ENCODE peak calls at places on chromosomes 6 and 20, in nine cellular contexts. One of them, this sample, is unnamed.

GRCh38 chr6:121748376-121748775 is 312.9 kb downstream of the GJA1 start:
- DNase-seq in Caco-2: no peak
- DNase-seq in HFFc6: no peak
- DNase-seq in K562: no peak
- DNase-seq in AG09319: no peak
- DNase-seq in fibroblast of villous mesenchyme: peak
- DNase-seq in endothelial cell of umbilical vein: no peak
- DNase-seq in Calu3: no peak
- DNase-seq in lung: no peak
- DNase-seq in this sample: no peak

GRCh38 chr6:21918666-21919065 is 325.1 kb downstream of the SOX4 start:
- DNase-seq in K562: no peak
- DNase-seq in HFFc6: no peak
- DNase-seq in lung: no peak
- DNase-seq in Calu3: no peak
- DNase-seq in AG09319: no peak
- DNase-seq in Caco-2: no peak
- DNase-seq in fibroblast of villous mesenchyme: no peak
- DNase-seq in endothelial cell of umbilical vein: no peak
- DNase-seq in this sample: no peak

GRCh38 chr6:81562169-81562568 is 190.3 kb downstream of the TENT5A start:
- DNase-seq in lung: no peak
- DNase-seq in Calu3: peak
- DNase-seq in endothelial cell of umbilical vein: no peak
- DNase-seq in fibroblast of villous mesenchyme: peak
- DNase-seq in K562: no peak
- DNase-seq in Caco-2: peak
- DNase-seq in HFFc6: peak
- DNase-seq in AG09319: peak
- DNase-seq in this sample: no peak

GRCh38 chr20:15139522-15139921 is 802.1 kb upstream of the FLRT3 start:
- DNase-seq in AG09319: no peak
- DNase-seq in Caco-2: no peak
- DNase-seq in fibroblast of villous mesenchyme: no peak
- DNase-seq in lung: no peak
- DNase-seq in Calu3: no peak
- DNase-seq in endothelial cell of umbilical vein: no peak
- DNase-seq in K562: no peak
- DNase-seq in HFFc6: no peak
- DNase-seq in this sample: no peak

GRCh38 chr6:145814035-145814500 is 527 bp downstream of the FBXO30 start:
- DNase-seq in lung: no peak
- DNase-seq in Caco-2: no peak
- DNase-seq in AG09319: no peak
- DNase-seq in endothelial cell of umbilical vein: no peak
- DNase-seq in K562: peak
- DNase-seq in Calu3: peak
- DNase-seq in HFFc6: peak
- DNase-seq in fibroblast of villous mesenchyme: no peak
- DNase-seq in this sample: no peak

GRCh38 chr6:130482645-130483390 is 117.0 kb downstream of the TMEM200A start:
- DNase-seq in AG09319: peak
- DNase-seq in endothelial cell of umbilical vein: no peak
- DNase-seq in Caco-2: no peak
- DNase-seq in Calu3: no peak
- DNase-seq in HFFc6: peak
- DNase-seq in lung: no peak
- DNase-seq in fibroblast of villous mesenchyme: peak
- DNase-seq in K562: no peak
- DNase-seq in this sample: no peak

GRCh38 chr6:34425132-34425497 is 754 bp downstream of the RPS10 start:
- DNase-seq in AG09319: no peak
- DNase-seq in fibroblast of villous mesenchyme: peak
- DNase-seq in HFFc6: no peak
- DNase-seq in K562: no peak
- DNase-seq in Calu3: no peak
- DNase-seq in Caco-2: no peak
- DNase-seq in endothelial cell of umbilical vein: no peak
- DNase-seq in lung: no peak
- DNase-seq in this sample: no peak

GRCh38 chr6:7045746-7046145 is 62.0 kb upstream of the RREB1 start:
- DNase-seq in HFFc6: no peak
- DNase-seq in fibroblast of villous mesenchyme: no peak
- DNase-seq in lung: no peak
- DNase-seq in AG09319: no peak
- DNase-seq in K562: no peak
- DNase-seq in endothelial cell of umbilical vein: no peak
- DNase-seq in Calu3: no peak
- DNase-seq in Caco-2: no peak
- DNase-seq in this sample: no peak

GRCh38 chr6:145733207-145733606 is 2.1 kb downstream of the EPM2A start:
- DNase-seq in K562: no peak
- DNase-seq in Caco-2: no peak
- DNase-seq in AG09319: no peak
- DNase-seq in HFFc6: no peak
- DNase-seq in Calu3: no peak
- DNase-seq in endothelial cell of umbilical vein: no peak
- DNase-seq in fibroblast of villous mesenchyme: no peak
- DNase-seq in lung: no peak
- DNase-seq in this sample: no peak

GRCh38 chr20:2829376-2829775 is 11.1 kb downstream of the PCED1A start:
- DNase-seq in Caco-2: no peak
- DNase-seq in endothelial cell of umbilical vein: no peak
- DNase-seq in fibroblast of villous mesenchyme: no peak
- DNase-seq in lung: no peak
- DNase-seq in AG09319: no peak
- DNase-seq in K562: no peak
- DNase-seq in Calu3: no peak
- DNase-seq in HFFc6: no peak
- DNase-seq in this sample: no peak

GRCh38 chr6:38749473-38749872 is 34.4 kb downstream of the DNAH8 start:
- DNase-seq in Caco-2: no peak
- DNase-seq in AG09319: no peak
- DNase-seq in endothelial cell of umbilical vein: no peak
- DNase-seq in fibroblast of villous mesenchyme: no peak
- DNase-seq in HFFc6: no peak
- DNase-seq in K562: no peak
- DNase-seq in Calu3: no peak
- DNase-seq in lung: no peak
- DNase-seq in this sample: no peak

GRCh38 chr6:77844822-77845221 is 192.0 kb downstream of the MEI4 start:
- DNase-seq in AG09319: no peak
- DNase-seq in fibroblast of villous mesenchyme: no peak
- DNase-seq in Calu3: no peak
- DNase-seq in Caco-2: no peak
- DNase-seq in lung: no peak
- DNase-seq in HFFc6: no peak
- DNase-seq in endothelial cell of umbilical vein: no peak
- DNase-seq in K562: no peak
- DNase-seq in this sample: no peak

GRCh38 chr20:634526-634925 is 18.5 kb downstream of the SRXN1 start:
- DNase-seq in Calu3: no peak
- DNase-seq in Caco-2: no peak
- DNase-seq in HFFc6: no peak
- DNase-seq in AG09319: no peak
- DNase-seq in lung: no peak
- DNase-seq in K562: no peak
- DNase-seq in endothelial cell of umbilical vein: no peak
- DNase-seq in fibroblast of villous mesenchyme: no peak
- DNase-seq in this sample: no peak

GRCh38 chr6:134457941-134458340 is 140.0 kb upstream of the SGK1 start:
- DNase-seq in Caco-2: no peak
- DNase-seq in fibroblast of villous mesenchyme: no peak
- DNase-seq in AG09319: no peak
- DNase-seq in K562: peak
- DNase-seq in Calu3: no peak
- DNase-seq in lung: no peak
- DNase-seq in HFFc6: no peak
- DNase-seq in endothelial cell of umbilical vein: no peak
- DNase-seq in this sample: no peak

GRCh38 chr20:49659096-49659495 is 54.6 kb downstream of the B4GALT5 start:
- DNase-seq in Caco-2: no peak
- DNase-seq in endothelial cell of umbilical vein: no peak
- DNase-seq in lung: no peak
- DNase-seq in Calu3: no peak
- DNase-seq in fibroblast of villous mesenchyme: no peak
- DNase-seq in AG09319: no peak
- DNase-seq in HFFc6: no peak
- DNase-seq in K562: no peak
- DNase-seq in this sample: no peak

GRCh38 chr6:82818727-82819126 is 246.9 kb downstream of the UBE3D start:
- DNase-seq in endothelial cell of umbilical vein: no peak
- DNase-seq in lung: no peak
- DNase-seq in HFFc6: peak
- DNase-seq in fibroblast of villous mesenchyme: peak
- DNase-seq in K562: no peak
- DNase-seq in Caco-2: no peak
- DNase-seq in AG09319: no peak
- DNase-seq in Calu3: no peak
- DNase-seq in this sample: no peak

GRCh38 chr6:119727504-119728219 is 378.1 kb upstream of the MAN1A1 start:
- DNase-seq in Calu3: peak
- DNase-seq in Caco-2: peak
- DNase-seq in fibroblast of villous mesenchyme: no peak
- DNase-seq in lung: no peak
- DNase-seq in K562: peak
- DNase-seq in AG09319: no peak
- DNase-seq in HFFc6: no peak
- DNase-seq in endothelial cell of umbilical vein: no peak
- DNase-seq in this sample: no peak
- TF ChIP-seq CTCF in Calu3: no peak
- TF ChIP-seq CTCF in Caco-2: no peak
- TF ChIP-seq CTCF in fibroblast of villous mesenchyme: no peak
- TF ChIP-seq CTCF in lung: no peak
- TF ChIP-seq CTCF in K562: peak
- TF ChIP-seq CTCF in AG09319: no peak
- TF ChIP-seq CTCF in HFFc6: no peak
- TF ChIP-seq CTCF in endothelial cell of umbilical vein: no peak
- TF ChIP-seq CTCF in this sample: no peak

DNA sequence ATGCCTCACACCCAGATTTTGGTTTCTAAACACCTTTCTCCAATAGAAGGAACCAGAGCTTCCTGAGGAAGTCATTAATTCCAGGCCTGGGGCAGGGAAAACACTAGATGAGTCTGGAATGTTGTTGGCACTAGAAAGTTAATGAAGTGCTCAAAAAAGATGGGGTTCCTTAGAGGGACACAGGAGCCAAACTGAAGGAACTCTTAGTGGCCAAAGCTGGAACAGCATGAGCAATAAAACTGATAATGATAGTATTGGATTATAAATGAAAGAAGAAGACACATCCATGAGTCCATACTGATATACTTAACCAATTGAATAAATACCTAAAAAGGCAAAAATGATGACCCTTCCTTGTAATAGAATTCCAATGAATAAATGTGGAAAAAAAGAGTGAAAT is 4.4 kb downstream of the IL20RA start:
- DNase-seq in Caco-2: no peak
- DNase-seq in K562: no peak
- DNase-seq in Calu3: no peak
- DNase-seq in lung: no peak
- DNase-seq in fibroblast of villous mesenchyme: no peak
- DNase-seq in HFFc6: no peak
- DNase-seq in endothelial cell of umbilical vein: no peak
- DNase-seq in AG09319: no peak
- DNase-seq in this sample: no peak
- TF ChIP-seq CTCF in Caco-2: no peak
- TF ChIP-seq CTCF in K562: no peak
- TF ChIP-seq CTCF in Calu3: no peak
- TF ChIP-seq CTCF in lung: no peak
- TF ChIP-seq CTCF in fibroblast of villous mesenchyme: peak
- TF ChIP-seq CTCF in HFFc6: peak
- TF ChIP-seq CTCF in endothelial cell of umbilical vein: no peak
- TF ChIP-seq CTCF in AG09319: no peak
- TF ChIP-seq CTCF in this sample: no peak

GRCh38 chr6:56594699-56595098 is 48.0 kb downstream of the DST start:
- DNase-seq in Calu3: no peak
- DNase-seq in HFFc6: no peak
- DNase-seq in lung: no peak
- DNase-seq in endothelial cell of umbilical vein: peak
- DNase-seq in fibroblast of villous mesenchyme: no peak
- DNase-seq in Caco-2: no peak
- DNase-seq in AG09319: no peak
- DNase-seq in K562: no peak
- DNase-seq in this sample: no peak

GRCh38 chr6:56593801-56594318 is 48.8 kb downstream of the DST start:
- DNase-seq in AG09319: no peak
- DNase-seq in HFFc6: no peak
- DNase-seq in lung: no peak
- DNase-seq in Caco-2: no peak
- DNase-seq in Calu3: no peak
- DNase-seq in fibroblast of villous mesenchyme: no peak
- DNase-seq in endothelial cell of umbilical vein: no peak
- DNase-seq in K562: no peak
- DNase-seq in this sample: no peak

GRCh38 chr6:56595490-56596122 is 47.1 kb downstream of the DST start:
- DNase-seq in Caco-2: no peak
- DNase-seq in AG09319: peak
- DNase-seq in HFFc6: peak
- DNase-seq in Calu3: peak
- DNase-seq in K562: peak
- DNase-seq in endothelial cell of umbilical vein: peak
- DNase-seq in fibroblast of villous mesenchyme: peak
- DNase-seq in lung: no peak
- DNase-seq in this sample: no peak
- TF ChIP-seq CTCF in Caco-2: peak
- TF ChIP-seq CTCF in AG09319: peak
- TF ChIP-seq CTCF in HFFc6: peak
- TF ChIP-seq CTCF in Calu3: peak
- TF ChIP-seq CTCF in K562: peak
- TF ChIP-seq CTCF in endothelial cell of umbilical vein: peak
- TF ChIP-seq CTCF in fibroblast of villous mesenchyme: peak
- TF ChIP-seq CTCF in lung: peak
- TF ChIP-seq CTCF in this sample: peak

GRCh38 chr6:166394036-166394892 is 11.5 kb upstream of the MPC1 start:
- DNase-seq in AG09319: no peak
- DNase-seq in lung: no peak
- DNase-seq in Calu3: no peak
- DNase-seq in HFFc6: no peak
- DNase-seq in fibroblast of villous mesenchyme: no peak
- DNase-seq in K562: no peak
- DNase-seq in Caco-2: no peak
- DNase-seq in endothelial cell of umbilical vein: no peak
- DNase-seq in this sample: no peak

GRCh38 chr6:166393535-166393823 is 10.7 kb upstream of the MPC1 start:
- DNase-seq in Caco-2: no peak
- DNase-seq in HFFc6: no peak
- DNase-seq in fibroblast of villous mesenchyme: no peak
- DNase-seq in K562: no peak
- DNase-seq in Calu3: no peak
- DNase-seq in endothelial cell of umbilical vein: no peak
- DNase-seq in AG09319: no peak
- DNase-seq in lung: no peak
- DNase-seq in this sample: no peak

GRCh38 chr6:166395351-166395750 is 12.6 kb upstream of the MPC1 start:
- DNase-seq in endothelial cell of umbilical vein: no peak
- DNase-seq in AG09319: no peak
- DNase-seq in lung: no peak
- DNase-seq in K562: no peak
- DNase-seq in Caco-2: no peak
- DNase-seq in fibroblast of villous mesenchyme: no peak
- DNase-seq in HFFc6: no peak
- DNase-seq in Calu3: no peak
- DNase-seq in this sample: no peak

GRCh38 chr6:166397849-166398248 is 15.1 kb upstream of the MPC1 start:
- DNase-seq in AG09319: no peak
- DNase-seq in K562: no peak
- DNase-seq in fibroblast of villous mesenchyme: no peak
- DNase-seq in lung: no peak
- DNase-seq in Caco-2: no peak
- DNase-seq in HFFc6: no peak
- DNase-seq in Calu3: no peak
- DNase-seq in endothelial cell of umbilical vein: no peak
- DNase-seq in this sample: no peak

GRCh38 chr6:166395778-166396177 is 13.0 kb upstream of the MPC1 start:
- DNase-seq in AG09319: no peak
- DNase-seq in endothelial cell of umbilical vein: no peak
- DNase-seq in Caco-2: no peak
- DNase-seq in lung: no peak
- DNase-seq in Calu3: no peak
- DNase-seq in K562: no peak
- DNase-seq in HFFc6: no peak
- DNase-seq in fibroblast of villous mesenchyme: no peak
- DNase-seq in this sample: no peak
- TF ChIP-seq CTCF in AG09319: no peak
- TF ChIP-seq CTCF in endothelial cell of umbilical vein: no peak
- TF ChIP-seq CTCF in Caco-2: no peak
- TF ChIP-seq CTCF in lung: no peak
- TF ChIP-seq CTCF in Calu3: no peak
- TF ChIP-seq CTCF in K562: no peak
- TF ChIP-seq CTCF in HFFc6: no peak
- TF ChIP-seq CTCF in fibroblast of villous mesenchyme: no peak
- TF ChIP-seq CTCF in this sample: no peak

This sample was measured in natural killer cell.